ENCODE peak calls at places on chromosomes 4 and X, in four cellular contexts. A, V, Y and L are unnamed samples.

GRCh38 chrX:153771261-153771681 is 7.2 kb downstream of the PLXNB3 start:
- DNase-seq in A (no peak), V (no peak), Y (no peak), L (no peak)

GRCh38 chrX:667360-667759 is 36.8 kb downstream of the SHOX start:
- DNase-seq in A (no peak), V (peak; percentile 27), Y (no peak), L (no peak)

GRCh38 chr4:174198396-174199179 is 84.9 kb downstream of the FBXO8 start:
- DNase-seq in A (no peak), V (peak; percentile 78), Y (peak; percentile 35), L (peak; percentile 27)

GRCh38 chr4:159551268-159551667 is 448.4 kb downstream of the RAPGEF2 start:
- DNase-seq in A (no peak), V (no peak), Y (no peak), L (no peak)

GRCh38 chrX:77009691-77010090 is 437.5 kb upstream of the FGF16 start:
- DNase-seq in A (no peak), V (peak; percentile 68), Y (no peak), L (no peak)

GRCh38 chrX:154013614-154014360 is 5.9 kb downstream of the IRAK1 start:
- DNase-seq in A (no peak), V (no peak), Y (peak; percentile 36), L (no peak)

GRCh38 chr4:36394352-36394903 is 113.0 kb downstream of the DTHD1 start:
- DNase-seq in A (no peak), V (no peak), Y (no peak), L (no peak)

GRCh38 chr4:113683143-113683542 is 78.4 kb downstream of the CAMK2D start:
- DNase-seq in A (no peak), V (no peak), Y (no peak), L (no peak)

GRCh38 chrX:48960291-48960690 is 2.9 kb upstream of the OTUD5 start:
- DNase-seq in A (no peak), V (no peak), Y (no peak), L (no peak)

GRCh38 chr4:135032670-135033069 is 831.1 kb upstream of the PABPC4L start:
- DNase-seq in A (no peak), V (no peak), Y (no peak), L (no peak)

GRCh38 chr4:70718811-70719604 is 2.8 kb upstream of the RUFY3 start:
- DNase-seq in A (no peak), V (no peak), Y (no peak), L (no peak)

GRCh38 chr4:3571921-3572320 is 39.7 kb upstream of the LRPAP1 start:
- DNase-seq in A (no peak), V (no peak), Y (no peak), L (no peak)

GRCh38 chrX:1178580-1179057 is 33.8 kb downstream of the CRLF2 start:
- DNase-seq in A (no peak), V (no peak), Y (no peak), L (no peak)

GRCh38 chrX:18490816-18491215 is 65.4 kb downstream of the CDKL5 start:
- DNase-seq in A (no peak), V (no peak), Y (no peak), L (no peak)

GRCh38 chrX:150365953-150366911 is 3.1 kb downstream of the MAMLD1 start:
- DNase-seq in A (no peak), V (no peak), Y (peak; percentile 64), L (no peak)

GRCh38 chr4:176964116-176964691 is 171.5 kb upstream of the VEGFC start:
- DNase-seq in A (no peak), V (no peak), Y (no peak), L (no peak)

GRCh38 chrX:115259238-115259875 is 25.5 kb upstream of the LRCH2 start:
- DNase-seq in A (peak; percentile 4), V (no peak), Y (no peak), L (no peak)

GRCh38 chrX:126551306-126551705 is 1.3 kb downstream of the DCAF12L1 start:
- DNase-seq in A (no peak), V (no peak), Y (no peak), L (no peak)

GRCh38 chr4:138113819-138114415 is 128.2 kb downstream of the SLC7A11 start:
- DNase-seq in A (peak; percentile 34), V (peak; percentile 74), Y (no peak), L (no peak)

GRCh38 chr4:74032064-74032463 is 6.4 kb downstream of the CXCL3 start:
- DNase-seq in A (no peak), V (no peak), Y (no peak), L (no peak)

GRCh38 chrX:136275553-136275952 is 24.4 kb upstream of the MAP7D3 start:
- DNase-seq in A (no peak), V (no peak), Y (no peak), L (no peak)

GRCh38 chr4:610411-611261 is 14.7 kb upstream of the PDE6B start:
- DNase-seq in A (peak; percentile 57), V (no peak), Y (no peak), L (peak; percentile 9)

GRCh38 chrX:27619975-27620374 is 29.8 kb downstream of the DCAF8L2 start:
- DNase-seq in A (no peak), V (peak; percentile 1), Y (no peak), L (no peak)

GRCh38 chr4:35723973-35724372 is 520.3 kb downstream of the ARAP2 start:
- DNase-seq in A (no peak), V (no peak), Y (no peak), L (no peak)

GRCh38 chr4:183906736-183907651 is 1.9 kb downstream of the STOX2 start:
- DNase-seq in A (no peak), V (no peak), Y (peak; percentile 41), L (no peak)

GRCh38 chr4:183903021-183903760 is 1.9 kb upstream of the STOX2 start:
- DNase-seq in A (no peak), V (no peak), Y (no peak), L (no peak)

GRCh38 chr4:183906486-183906735 is 1.3 kb downstream of the STOX2 start:
- DNase-seq in A (no peak), V (no peak), Y (no peak), L (no peak)

GRCh38 chr4:183905593-183906485 is 732 bp downstream of the STOX2 start:
- DNase-seq in A (no peak), V (no peak), Y (peak; percentile 66), L (no peak)

DNA sequence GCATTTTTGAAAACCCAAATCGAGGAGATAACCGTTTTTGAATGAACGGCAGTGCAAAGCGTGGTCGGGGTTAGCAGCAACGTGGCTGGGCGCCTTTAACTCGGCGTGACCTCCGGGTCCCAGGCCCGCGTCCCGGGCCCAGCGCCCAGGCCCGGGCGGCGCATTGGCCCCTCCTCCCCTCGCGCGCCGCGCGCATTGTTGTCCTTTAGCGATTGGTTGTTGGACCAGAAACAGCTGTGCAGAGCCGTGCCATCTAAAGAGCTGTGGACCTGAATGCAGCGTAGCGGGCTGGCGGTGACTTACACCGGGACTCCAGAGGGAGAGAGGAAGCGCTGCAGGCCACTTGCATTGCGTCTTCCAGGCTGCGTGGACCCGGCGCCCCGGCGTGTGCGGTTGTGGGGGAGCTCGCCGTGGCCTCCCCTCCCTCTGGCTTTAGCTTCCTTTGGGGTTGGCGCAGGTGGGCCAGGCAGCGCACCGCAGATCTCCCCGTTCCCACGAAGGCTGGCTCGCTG is at the start of gene STOX2:
- DNase-seq in A (peak; percentile 19), V (no peak), Y (peak; percentile 94), L (no peak)
- H3K4me3 ChIP-seq in A (peak within 1 kb of the TSS; percentile 59), V (peak within 1 kb of the TSS; percentile 49), Y (peak within 1 kb of the TSS; percentile 53), L (peak within 1 kb of the TSS; percentile 24)

DNA sequence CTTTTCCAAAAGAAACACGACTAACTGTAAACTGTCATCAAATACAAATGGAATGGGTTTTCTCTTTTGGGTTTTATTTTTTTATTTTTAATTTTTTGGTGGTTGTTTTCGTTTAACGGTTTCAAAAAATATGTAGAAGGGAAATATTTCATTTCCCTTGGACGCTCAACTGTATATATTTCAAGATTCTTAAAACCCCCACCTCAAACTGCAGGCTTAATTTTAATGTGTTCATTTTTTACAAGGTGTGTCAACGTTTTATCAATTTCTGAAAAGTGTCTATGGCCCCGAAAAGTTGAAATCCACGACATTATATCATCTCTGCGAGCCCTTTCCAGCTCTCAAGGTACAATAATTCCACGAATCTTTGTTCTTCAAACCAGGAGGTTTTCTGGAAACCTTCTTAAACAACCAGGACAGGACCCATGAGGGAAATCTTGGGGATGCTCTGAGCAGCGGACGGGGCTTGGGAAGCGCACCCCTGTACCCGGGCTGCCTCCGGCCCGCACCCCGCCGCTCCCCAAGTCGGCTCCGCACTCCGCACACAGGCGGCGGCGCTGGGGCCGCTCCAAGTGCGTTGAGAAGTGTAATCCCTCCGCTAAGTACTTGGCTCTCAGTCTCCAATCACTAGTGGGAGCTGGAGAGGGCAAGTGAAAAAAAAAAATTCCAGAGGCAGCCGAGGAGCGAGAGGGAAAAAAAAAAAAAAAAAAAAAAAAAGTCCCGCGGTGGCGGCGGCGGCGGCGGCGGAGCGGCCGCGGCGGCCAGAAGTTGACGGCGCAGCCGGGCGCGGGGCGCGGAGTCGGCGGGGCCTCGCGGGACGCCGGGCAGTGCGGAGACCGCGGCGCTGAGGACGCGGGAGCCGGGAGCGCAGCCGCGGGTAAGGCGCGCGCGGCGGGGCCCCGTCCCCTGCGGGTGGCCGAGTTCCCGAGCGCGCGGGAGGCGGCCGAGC is at the start of gene BMPR1B:
- DNase-seq in A (peak; percentile 42), V (peak; percentile 44), Y (peak; percentile 34), L (no peak)
- TF ChIP-seq CTCF in A (peak; percentile 31), V (peak; percentile 43), Y (no peak), L (no peak)

GRCh38 chr4:99564921-99565320 is 1.1 kb upstream of the TRMT10A start:
- DNase-seq in A (no peak), V (no peak), Y (no peak), L (no peak)
- H3K4me3 ChIP-seq in A (no peak overlapping the region), V (no peak overlapping the region), Y (no peak overlapping the region), L (no peak overlapping the region)

DNA sequence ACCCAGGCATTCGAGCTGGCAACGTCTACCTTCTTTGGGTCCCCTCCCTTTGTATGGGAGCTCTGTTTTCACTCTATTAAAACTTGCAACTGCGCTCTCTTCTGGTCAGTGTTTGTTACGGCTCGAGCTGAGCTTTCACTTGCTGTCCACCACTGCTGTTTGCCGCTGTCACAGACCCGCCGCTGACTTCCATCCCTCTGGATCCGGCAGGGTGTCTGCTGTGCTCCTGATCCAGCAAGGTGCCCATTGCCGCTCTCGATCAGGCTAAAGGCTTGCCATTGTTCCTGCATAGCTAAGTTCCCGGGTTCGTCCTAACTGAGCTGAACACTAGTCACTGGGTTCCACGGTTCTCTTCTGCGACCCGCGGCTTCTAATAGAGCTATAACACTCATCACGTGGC is 183.5 kb upstream of the GALNTL6 start:
- DNase-seq in A (no peak), V (no peak), Y (no peak), L (no peak)
- TF ChIP-seq CTCF in A (no peak), V (no peak), Y (no peak), L (no peak)

GRCh38 chr4:140099993-140100392 is 54.0 kb downstream of the MAML3 start:
- DNase-seq in A (no peak), V (no peak), Y (peak; percentile 19), L (no peak)

GRCh38 chr4:140098481-140099132 is 55.4 kb downstream of the MAML3 start:
- DNase-seq in A (no peak), V (peak; percentile 55), Y (no peak), L (no peak)

GRCh38 chr4:140102406-140102805 is 51.6 kb downstream of the MAML3 start:
- DNase-seq in A (no peak), V (no peak), Y (no peak), L (no peak)

GRCh38 chr4:140103676-140104075 is 50.3 kb downstream of the MAML3 start:
- DNase-seq in A (no peak), V (peak; percentile 33), Y (no peak), L (no peak)

DNA sequence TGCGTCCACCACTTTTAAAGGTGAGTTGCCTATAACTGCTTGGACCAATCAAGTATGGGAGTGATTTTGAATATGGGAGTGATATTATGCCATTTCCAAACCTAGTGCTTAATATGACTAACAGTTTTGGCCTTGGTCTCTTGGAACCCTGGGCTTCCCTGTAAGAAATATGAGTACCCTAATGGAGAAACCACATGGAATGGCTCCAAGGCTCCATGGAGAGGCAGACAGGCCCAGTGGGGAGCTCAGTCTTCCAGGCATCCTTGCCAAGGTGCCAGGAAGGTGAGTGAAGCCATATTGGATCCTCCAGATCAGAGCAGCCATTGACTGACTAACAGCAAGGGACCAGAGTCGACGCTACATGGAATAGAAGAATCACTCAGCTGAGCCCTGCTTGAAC is 53.2 kb downstream of the MAML3 start:
- DNase-seq in A (no peak), V (peak; percentile 78), Y (no peak), L (no peak)
- H3K4me3 ChIP-seq in A (no peak overlapping the region), V (no peak overlapping the region), Y (no peak overlapping the region), L (no peak overlapping the region)